ENCODE peak calls at places on chromosomes 16 and 17, in six cellular contexts. B, G, I, K, E and C are unnamed samples.

GRCh38 chr16:28298511-28298878 is 6.2 kb downstream of the SBK1 start:
- DNase-seq in B (no peak), K (no peak), I (no peak), G (no peak), E (no peak), C (no peak)

GRCh38 chr17:16491703-16492612 is at the start of gene LRRC75A:
- DNase-seq in E (no peak), B (peak), K (peak), I (peak), G (no peak), C (no peak)

GRCh38 chr17:19398301-19399181 is 11.6 kb upstream of the MFAP4 start:
- DNase-seq in G (no peak), E (no peak), B (peak), I (no peak), K (peak), C (no peak)

GRCh38 chr17:3961564-3962047 is 2.6 kb downstream of the ATP2A3 start:
- DNase-seq in I (no peak), E (no peak), G (no peak), K (no peak), B (no peak), C (no peak)

GRCh38 chr17:12568358-12569251 is 97.1 kb upstream of the MYOCD start:
- DNase-seq in K (no peak), E (no peak), I (no peak), G (no peak), B (no peak), C (no peak)

GRCh38 chr16:77624085-77624484 is 98.2 kb upstream of the NUDT7 start:
- DNase-seq in G (no peak), I (no peak), E (no peak), K (no peak), B (no peak), C (no peak)

GRCh38 chr17:81348097-81349055 is 46.9 kb upstream of the BAHCC1 start:
- DNase-seq in G (no peak), I (no peak), B (no peak), E (no peak), K (no peak), C (no peak)

GRCh38 chr17:2054262-2054739 is 602 bp upstream of the HIC1 start:
- DNase-seq in I (peak), K (no peak), E (no peak), B (peak), G (no peak), C (no peak)

GRCh38 chr17:48576479-48577309 is 1.5 kb downstream of the HOXB4 start:
- DNase-seq in E (no peak), K (no peak), G (no peak), I (no peak), B (peak), C (no peak)

GRCh38 chr17:3710951-3711383 is 12.7 kb upstream of the HASPIN start:
- DNase-seq in B (peak), E (no peak), I (no peak), K (no peak), G (no peak), C (no peak)

GRCh38 chr16:60230666-60231065 is 1496.5 kb upstream of the GOT2 start:
- DNase-seq in K (no peak), I (peak), G (no peak), B (no peak), E (no peak), C (no peak)

GRCh38 chr17:67125417-67125816 is 81.1 kb downstream of the CACNG1 start:
- DNase-seq in E (no peak), G (no peak), I (no peak), B (peak), K (no peak), C (no peak)

GRCh38 chr17:42979511-42980273 is at the start of gene PTGES3L:
- DNase-seq in K (no peak), G (no peak), E (no peak), B (peak), I (peak), C (no peak)

GRCh38 chr16:66849021-66849420 is 4.8 kb downstream of the CA7 start:
- DNase-seq in G (no peak), I (no peak), K (no peak), E (no peak), B (no peak), C (no peak)

GRCh38 chr17:1294157-1294717 is 14.8 kb downstream of the TRARG1 start:
- DNase-seq in I (no peak), K (no peak), B (no peak), G (no peak), E (no peak), C (no peak)

GRCh38 chr17:34579017-34579946 is at the start of gene TMEM132E:
- DNase-seq in I (no peak), G (no peak), K (no peak), E (no peak), B (peak), C (no peak)

GRCh38 chr17:53166736-53167135 is 656.0 kb upstream of the KIF2B start:
- DNase-seq in K (no peak), G (no peak), I (no peak), E (no peak), B (no peak), C (no peak)

GRCh38 chr17:32350662-32351418 is 883 bp downstream of the ZNF207 start:
- DNase-seq in E (no peak), I (peak), B (peak), G (no peak), K (peak), C (no peak)

GRCh38 chr17:8799851-8800212 is 667 bp upstream of the MFSD6L start:
- DNase-seq in G (no peak), I (no peak), E (no peak), K (no peak), B (no peak), C (no peak)

GRCh38 chr17:57356722-57357391 is 100.5 kb downstream of the MSI2 start:
- DNase-seq in E (no peak), G (no peak), I (no peak), K (no peak), B (no peak), C (no peak)

GRCh38 chr16:84292032-84292431 is 2.6 kb upstream of the WFDC1 start:
- DNase-seq in G (no peak), B (peak), K (no peak), E (no peak), I (no peak), C (no peak)

GRCh38 chr17:39553326-39553945 is 54.3 kb downstream of the NEUROD2 start:
- DNase-seq in G (no peak), B (peak), K (peak), E (no peak), I (no peak), C (no peak)

GRCh38 chr16:72291121-72291520 is 119.2 kb upstream of the PMFBP1 start:
- DNase-seq in E (no peak), B (peak), I (no peak), K (no peak), G (no peak), C (peak)

GRCh38 chr17:61635913-61636432 is 45.0 kb upstream of the NACA2 start:
- DNase-seq in K (peak), B (peak), E (peak), I (peak), G (no peak), C (peak)

GRCh38 chr16:21169249-21169981 is 10.9 kb downstream of the LDAF1 start:
- DNase-seq in I (no peak), G (no peak), K (peak), E (no peak), B (peak), C (no peak)

GRCh38 chr16:88461291-88462269 is 8.5 kb downstream of the ZFPM1 start:
- DNase-seq in K (no peak), E (no peak), I (no peak), G (no peak), B (no peak), C (no peak)

GRCh38 chr17:27538156-27538955 is 82.1 kb downstream of the KSR1 start:
- DNase-seq in I (no peak), G (no peak), B (peak), K (no peak), E (no peak), C (no peak)

GRCh38 chr17:41284043-41284442 is 8.5 kb downstream of the KRTAP9-7 start:
- DNase-seq in B (peak), G (no peak), E (peak), I (no peak), K (no peak), C (no peak)